ENCODE peak calls at places on chromosome 2, in four cellular contexts. Q is upper lobe of left lung, I is heart left ventricle, A is Peyer's patch. P is an unnamed sample.

GRCh38 chr2:61419570-61419969 is 51.3 kb downstream of the USP34 start:
- DNase-seq in Q (no peak), A (no peak), I (no peak), P (no peak)

GRCh38 chr2:85259101-85259590 is 68.6 kb downstream of the TGOLN2 start:
- DNase-seq in A (no peak), Q (no peak), I (no peak), P (no peak)

GRCh38 chr2:53859354-53860159 is at the start of gene GPR75:
- DNase-seq in Q (peak), A (peak), I (peak), P (no peak)

GRCh38 chr2:207202645-207203044 is 36.9 kb upstream of the KLF7 start:
- DNase-seq in I (no peak), A (no peak), Q (no peak), P (no peak)

GRCh38 chr2:86046985-86047384 is 58.7 kb downstream of the POLR1A start:
- DNase-seq in A (no peak), I (no peak), Q (no peak), P (no peak)

GRCh38 chr2:235024191-235024611 is 72.4 kb downstream of the SH3BP4 start:
- DNase-seq in I (no peak), A (no peak), Q (no peak), P (no peak)

GRCh38 chr2:101844055-101844635 is 146.6 kb downstream of the MAP4K4 start:
- DNase-seq in Q (no peak), A (no peak), I (no peak), P (no peak)

GRCh38 chr2:51707625-51708024 is 675.7 kb upstream of the NRXN1 start:
- DNase-seq in I (no peak), A (no peak), Q (no peak), P (no peak)

GRCh38 chr2:231306791-231307440 is 88.6 kb upstream of the B3GNT7 start:
- DNase-seq in Q (no peak), I (no peak), A (no peak), P (no peak)

GRCh38 chr2:210428415-210429179 is 48.0 kb downstream of the LANCL1 start:
- DNase-seq in A (no peak), Q (no peak), I (no peak), P (no peak)

GRCh38 chr2:238231809-238232208 is 8.0 kb downstream of the HES6 start:
- DNase-seq in Q (no peak), A (no peak), I (no peak), P (no peak)

GRCh38 chr2:46331099-46331766 is 34.0 kb downstream of the EPAS1 start:
- DNase-seq in I (no peak), Q (no peak), A (no peak), P (no peak)

GRCh38 chr2:74291891-74292621 is 51.2 kb downstream of the SLC4A5 start:
- DNase-seq in A (no peak), Q (no peak), I (no peak), P (no peak)

GRCh38 chr2:88191722-88192042 is 21.5 kb downstream of the THNSL2 start:
- DNase-seq in A (no peak), Q (no peak), I (no peak), P (no peak)

GRCh38 chr2:40511661-40512213 is 59.8 kb upstream of the SLC8A1 start:
- DNase-seq in Q (no peak), A (no peak), I (no peak), P (no peak)

GRCh38 chr2:166653185-166653813 is 159.2 kb upstream of the SCN7A start:
- DNase-seq in A (no peak), I (no peak), Q (no peak), P (no peak)

GRCh38 chr2:175154670-175155082 is 13.3 kb downstream of the ATF2 start:
- DNase-seq in A (no peak), Q (no peak), I (no peak), P (no peak)

GRCh38 chr2:240989451-240990265 is 8.8 kb upstream of the SNED1 start:
- DNase-seq in I (no peak), Q (peak), A (peak), P (no peak)

GRCh38 chr2:55553321-55553720 is 33.8 kb downstream of the CFAP36 start:
- DNase-seq in A (no peak), Q (no peak), I (no peak), P (no peak)

GRCh38 chr2:219399716-219400478 is 12.2 kb upstream of the DNPEP start:
- DNase-seq in I (no peak), Q (no peak), A (no peak), P (no peak)

GRCh38 chr2:175167076-175167791 is 769 bp downstream of the ATF2 start:
- DNase-seq in I (peak), A (no peak), Q (no peak), P (no peak)

GRCh38 chr2:204234879-204235278 is 298.3 kb downstream of the ICOS start:
- DNase-seq in A (no peak), I (no peak), Q (no peak), P (no peak)

GRCh38 chr2:94997981-94998920 is 27.3 kb upstream of the MAL start:
- DNase-seq in I (no peak), Q (peak), A (peak), P (no peak)

GRCh38 chr2:224328798-224329197 is 73.1 kb downstream of the FAM124B start:
- DNase-seq in A (no peak), I (no peak), Q (no peak), P (no peak)

GRCh38 chr2:148554459-148555247 is 89.9 kb upstream of the EPC2 start:
- DNase-seq in I (no peak), A (no peak), Q (no peak), P (no peak)

GRCh38 chr2:175036582-175037018 is 31.4 kb upstream of the CHN1 start:
- DNase-seq in A (no peak), I (no peak), Q (no peak), P (no peak)

GRCh38 chr2:48395658-48396057 is 134.3 kb upstream of the STON1 start:
- DNase-seq in A (no peak), Q (no peak), I (no peak), P (no peak)

GRCh38 chr2:181203916-181204315 is 223.5 kb downstream of the UBE2E3 start:
- DNase-seq in Q (no peak), A (no peak), I (no peak), P (no peak)

GRCh38 chr2:108215794-108216211 is 24.0 kb upstream of the SULT1C3 start:
- DNase-seq in I (no peak), Q (no peak), A (peak), P (no peak)

GRCh38 chr2:1283856-1284255 is 129.4 kb upstream of the TPO start:
- DNase-seq in A (no peak), I (no peak), Q (no peak), P (no peak)

GRCh38 chr2:68441179-68441993 is 25.7 kb downstream of the FBXO48 start:
- DNase-seq in Q (no peak), I (peak), A (no peak), P (peak)

GRCh38 chr2:68435605-68436004 is 31.5 kb downstream of the FBXO48 start:
- DNase-seq in A (no peak), Q (no peak), I (no peak), P (no peak)

GRCh38 chr2:68436270-68436669 is 30.8 kb downstream of the FBXO48 start:
- DNase-seq in A (no peak), I (no peak), Q (no peak), P (no peak)

GRCh38 chr2:68441994-68442322 is 25.1 kb downstream of the FBXO48 start:
- DNase-seq in Q (no peak), A (no peak), I (no peak), P (no peak)

GRCh38 chr2:68438455-68439303 is 28.4 kb downstream of the FBXO48 start:
- DNase-seq in A (no peak), I (no peak), Q (no peak), P (no peak)
- TF ChIP-seq POLR2A in A (no peak), I (no peak), Q (no peak), P (peak)

DNA sequence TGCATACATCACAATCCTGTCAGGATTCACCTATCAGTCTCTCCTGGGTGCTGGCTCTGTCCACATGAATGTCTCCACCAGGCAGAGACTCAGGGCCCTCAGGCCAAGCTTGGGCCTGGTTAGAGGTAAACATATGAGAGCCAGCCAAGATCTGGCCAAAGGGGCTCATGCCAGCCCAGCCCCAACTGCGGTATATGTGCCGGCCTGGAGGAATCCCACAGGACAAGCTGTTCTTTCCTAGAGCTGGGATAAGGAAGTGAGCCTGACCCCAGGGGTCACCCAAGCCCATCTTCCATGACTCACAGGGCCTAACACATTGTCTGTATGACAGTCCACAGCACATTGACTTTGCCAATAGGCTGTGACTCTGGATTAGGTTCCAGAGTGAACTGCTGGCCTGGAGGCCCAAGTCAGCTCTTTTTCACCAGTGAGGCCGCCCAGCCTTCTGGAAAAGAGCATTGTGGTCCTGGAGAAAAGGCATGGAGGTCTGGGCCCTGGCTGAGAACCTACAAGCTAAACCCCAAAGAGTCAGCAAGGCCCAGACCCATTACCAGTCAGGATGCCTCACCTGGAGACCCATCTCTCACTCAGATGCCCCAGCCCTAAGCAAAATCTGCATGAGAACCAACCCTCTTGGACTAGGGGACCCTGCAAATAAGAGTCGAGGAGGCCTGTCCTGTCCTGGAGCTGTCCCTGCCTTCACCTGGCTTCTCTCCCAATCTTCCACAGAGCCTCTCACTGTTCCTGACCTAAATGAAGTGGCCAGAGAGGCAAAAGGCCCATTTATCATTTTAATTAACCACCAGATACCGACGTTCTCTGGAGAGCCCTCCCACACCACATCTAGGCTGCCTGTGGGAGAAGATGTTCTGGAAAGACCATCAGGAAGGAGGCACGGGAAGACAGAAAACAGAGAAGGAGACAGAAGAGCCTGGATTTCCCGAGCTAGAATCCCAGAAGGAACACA is 120.9 kb upstream of the PKDCC start:
- DNase-seq in Q (no peak), I (no peak), A (no peak), P (no peak)
- TF ChIP-seq POLR2A in Q (no peak), I (no peak), A (no peak), P (no peak)

GRCh38 chr2:20593072-20594034 is 57.5 kb downstream of the HS1BP3 start:
- DNase-seq in A (peak), I (no peak), Q (no peak), P (no peak)
- TF ChIP-seq POLR2A in A (no peak), I (no peak), Q (peak), P (no peak)

GRCh38 chr2:11744631-11745394 is 1.6 kb upstream of the LPIN1 start:
- DNase-seq in I (no peak), Q (no peak), A (peak), P (no peak)

GRCh38 chr2:11746807-11747459 is 501 bp downstream of the LPIN1 start:
- DNase-seq in I (peak), A (peak), Q (no peak), P (no peak)

GRCh38 chr2:11748018-11748860 is 1.8 kb downstream of the LPIN1 start:
- DNase-seq in Q (no peak), A (no peak), I (no peak), P (no peak)

GRCh38 chr2:11745613-11746375 is 638 bp upstream of the LPIN1 start:
- DNase-seq in A (no peak), Q (no peak), I (no peak), P (no peak)

DNA sequence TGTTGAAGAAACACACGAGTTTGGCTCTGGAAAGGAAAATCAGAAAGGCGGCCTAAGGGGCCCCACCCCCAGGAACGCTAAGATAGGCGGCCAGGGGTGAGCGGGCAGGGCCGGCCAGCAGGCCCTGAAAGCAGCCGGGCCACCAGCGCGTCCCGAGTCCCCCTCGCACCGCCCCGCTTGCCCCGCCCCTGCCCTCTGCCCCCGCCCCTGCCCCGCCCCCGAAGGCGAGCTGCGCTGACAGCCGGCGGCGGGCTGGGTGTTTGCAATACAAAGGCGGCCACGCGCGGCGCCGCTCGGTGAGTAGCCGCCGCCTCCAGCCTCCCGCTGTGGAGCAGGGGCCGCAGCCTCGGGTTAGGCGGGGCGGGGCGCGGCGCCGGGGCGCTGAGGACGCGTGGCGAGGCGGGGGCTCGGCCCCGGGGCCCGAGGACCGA is at the start of gene LPIN1:
- DNase-seq in A (peak), Q (peak), I (peak), P (peak)
- TF ChIP-seq POLR2A in A (peak), Q (peak), I (peak), P (peak)